ENCODE peak calls at places on chromosome 16, in ten cellular contexts. V is heart left ventricle; P is CD8-positive, alpha-beta T cell; R is H1; E is AG09319; H is cardiac muscle cell; O is mesothelial cell of epicardium; J is AG09309; Z is heart right ventricle; A is left lung. Y is an unnamed sample.
A peak's percentile ranks its signal among the peaks of the same experiment; 100 is the strongest.

GRCh38 chr16:67022531-67023214 is 6.3 kb upstream of the CBFB start:
- DNase-seq in V (no peak), P (no peak), R (no peak), E (no peak), H (no peak), O (no peak), J (no peak), Z (no peak), A (no peak), Y (peak; percentile 31)

GRCh38 chr16:62034236-62035114 is 1.8 kb downstream of the CDH8 start:
- DNase-seq in V (no peak), P (no peak), R (no peak), E (no peak), H (peak; percentile 6), O (peak; percentile 40), J (no peak), Z (no peak), A (peak; percentile 52), Y (no peak)

GRCh38 chr16:84115919-84116719 is 623 bp downstream of the MBTPS1 start:
- DNase-seq in V (no peak), P (peak; percentile 77), R (no peak), E (no peak), H (peak; percentile 66), O (no peak), J (no peak), Z (no peak), A (no peak), Y (no peak)

GRCh38 chr16:50025544-50025931 is 513 bp downstream of the CNEP1R1 start:
- DNase-seq in V (no peak), P (peak; percentile 41), R (peak; percentile 54), E (no peak), H (peak; percentile 55), O (no peak), J (no peak), Z (no peak), A (no peak), Y (no peak)

GRCh38 chr16:11224096-11224893 is 31.7 kb downstream of the SOCS1 start:
- DNase-seq in V (peak; percentile 33), P (peak; percentile 57), R (no peak), E (no peak), H (peak; percentile 38), O (no peak), J (no peak), Z (peak; percentile 78), A (peak; percentile 93), Y (no peak)

GRCh38 chr16:29900102-29900887 is at the start of gene ASPHD1:
- DNase-seq in V (peak; percentile 60), P (peak; percentile 68), R (peak; percentile 89), E (peak; percentile 66), H (peak; percentile 88), O (peak; percentile 76), J (peak; percentile 59), Z (no peak), A (peak; percentile 93), Y (peak; percentile 16)

GRCh38 chr16:85522517-85522841 is 90.6 kb upstream of the GSE1 start:
- DNase-seq in V (no peak), P (no peak), R (no peak), E (no peak), H (no peak), O (no peak), J (no peak), Z (no peak), A (no peak), Y (no peak)

GRCh38 chr16:53809088-53809951 is 105.4 kb downstream of the FTO start:
- DNase-seq in V (no peak), P (no peak), R (no peak), E (no peak), H (no peak), O (no peak), J (peak; percentile 92), Z (no peak), A (no peak), Y (peak; percentile 83)

GRCh38 chr16:20911361-20911760 is 10.8 kb downstream of the LYRM1 start:
- DNase-seq in V (no peak), P (no peak), R (no peak), E (no peak), H (no peak), O (no peak), J (no peak), Z (no peak), A (no peak), Y (no peak)

GRCh38 chr16:22296225-22297113 is 740 bp upstream of the POLR3E start:
- DNase-seq in V (no peak), P (no peak), R (peak; percentile 63), E (no peak), H (no peak), O (no peak), J (no peak), Z (no peak), A (no peak), Y (no peak)

GRCh38 chr16:3149630-3150345 is 15.0 kb downstream of the ZNF213 start:
- DNase-seq in V (peak; percentile 76), P (peak; percentile 66), R (peak; percentile 87), E (no peak), H (peak; percentile 77), O (peak; percentile 77), J (no peak), Z (peak; percentile 73), A (peak; percentile 92), Y (no peak)

GRCh38 chr16:51392651-51393187 is 241.6 kb upstream of the SALL1 start:
- DNase-seq in V (no peak), P (no peak), R (peak; percentile 54), E (peak; percentile 82), H (no peak), O (no peak), J (peak; percentile 80), Z (peak; percentile 8), A (no peak), Y (peak; percentile 51)

GRCh38 chr16:28202147-28202746 is 9.5 kb downstream of the XPO6 start:
- DNase-seq in V (no peak), P (peak; percentile 42), R (no peak), E (no peak), H (no peak), O (no peak), J (no peak), Z (no peak), A (no peak), Y (no peak)

GRCh38 chr16:67987460-67988160 is 7.3 kb upstream of the DPEP3 start:
- DNase-seq in V (peak; percentile 46), P (no peak), R (no peak), E (no peak), H (no peak), O (no peak), J (no peak), Z (no peak), A (no peak), Y (no peak)

GRCh38 chr16:79564594-79565210 is 35.8 kb downstream of the MAF start:
- DNase-seq in V (no peak), P (no peak), R (no peak), E (no peak), H (no peak), O (no peak), J (no peak), Z (no peak), A (no peak), Y (no peak)

GRCh38 chr16:75097941-75098897 is 18.4 kb downstream of the LDHD start:
- DNase-seq in V (no peak), P (peak; percentile 81), R (no peak), E (no peak), H (no peak), O (no peak), J (no peak), Z (no peak), A (peak; percentile 75), Y (no peak)

GRCh38 chr16:81866820-81867440 is 87.8 kb downstream of the PLCG2 start:
- DNase-seq in V (peak; percentile 76), P (no peak), R (no peak), E (no peak), H (no peak), O (no peak), J (no peak), Z (peak; percentile 43), A (peak; percentile 92), Y (no peak)

GRCh38 chr16:20853076-20853597 is 46.8 kb downstream of the REXO5 start:
- DNase-seq in V (no peak), P (no peak), R (no peak), E (no peak), H (peak; percentile 44), O (no peak), J (no peak), Z (no peak), A (no peak), Y (no peak)

GRCh38 chr16:29009050-29009837 is 24.4 kb downstream of the LAT start:
- DNase-seq in V (no peak), P (peak; percentile 34), R (no peak), E (no peak), H (no peak), O (no peak), J (no peak), Z (no peak), A (no peak), Y (no peak)

GRCh38 chr16:72837846-72838661 is 209.9 kb downstream of the ZFHX3 start:
- DNase-seq in V (no peak), P (no peak), R (no peak), E (no peak), H (no peak), O (no peak), J (no peak), Z (no peak), A (no peak), Y (no peak)
- TF ChIP-seq CTCF in V (no peak), P (no peak), R (no peak), E (no peak), H (no peak), O (no peak), J (no peak), Z (no peak), A (no peak), Y (no peak)

DNA sequence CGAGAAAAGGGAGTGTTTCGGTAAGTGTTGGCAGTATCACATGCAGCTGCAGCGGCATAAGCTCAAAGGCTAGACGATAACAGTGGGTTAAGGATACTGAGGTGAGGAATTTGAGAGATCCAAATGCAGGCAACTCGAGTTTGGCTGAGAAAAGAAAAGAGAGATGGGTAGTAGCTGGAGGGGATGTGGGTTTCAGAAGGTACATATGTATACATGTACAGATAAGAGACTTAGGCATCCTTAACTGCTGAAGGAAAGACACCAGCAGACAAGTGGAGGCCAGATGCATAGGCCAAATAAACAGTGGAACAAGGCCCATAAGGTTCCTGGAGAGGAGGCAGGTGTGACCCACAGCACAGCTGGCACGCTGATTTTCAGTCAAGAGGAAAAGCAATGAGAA is 86.6 kb upstream of the NETO2 start:
- DNase-seq in V (no peak), P (no peak), R (no peak), E (no peak), H (no peak), O (no peak), J (no peak), Z (no peak), A (no peak), Y (no peak)
- TF ChIP-seq CTCF in V (no peak), P (no peak), R (no peak), E (no peak), H (no peak), O (no peak), J (no peak), Z (no peak), A (no peak), Y (no peak)

GRCh38 chr16:24671455-24671954 is 57.9 kb upstream of the TNRC6A start:
- DNase-seq in V (no peak), P (no peak), R (no peak), E (no peak), H (no peak), O (no peak), J (no peak), Z (no peak), A (no peak), Y (no peak)
- TF ChIP-seq CTCF in V (no peak), P (no peak), R (no peak), E (no peak), H (no peak), O (no peak), J (no peak), Z (no peak), A (no peak), Y (no peak)

GRCh38 chr16:57977418-57978069 is 6.6 kb upstream of the CNGB1 start:
- DNase-seq in V (no peak), P (no peak), R (no peak), E (no peak), H (no peak), O (no peak), J (no peak), Z (no peak), A (peak; percentile 68), Y (no peak)
- TF ChIP-seq CTCF in V (no peak), P (no peak), R (peak; percentile 60), E (no peak), H (no peak), O (no peak), J (peak; percentile 26), Z (no peak), A (no peak), Y (no peak)